ENCODE peak calls at places on chromosome 12, in four cellular contexts. One of them, this sample, is unnamed.

GRCh38 chr12:47378222-47378582 is 298.4 kb upstream of the AMIGO2 start:
- DNase-seq in foreskin fibroblast: no peak
- DNase-seq in fibroblast of lung: no peak
- DNase-seq in RWPE2: no peak
- DNase-seq in this sample: no peak

GRCh38 chr12:46372131-46372851 is at the start of gene SLC38A2:
- DNase-seq in foreskin fibroblast: peak; percentile 99
- DNase-seq in fibroblast of lung: peak; percentile 89
- DNase-seq in RWPE2: peak; percentile 96
- DNase-seq in this sample: no peak

GRCh38 chr12:122851820-122852219 is 16.6 kb downstream of the HIP1R start:
- DNase-seq in foreskin fibroblast: peak; percentile 95
- DNase-seq in fibroblast of lung: peak; percentile 89
- DNase-seq in RWPE2: no peak
- DNase-seq in this sample: no peak

GRCh38 chr12:21962236-21962635 is 21.0 kb upstream of the ABCC9 start:
- DNase-seq in foreskin fibroblast: peak; percentile 50
- DNase-seq in fibroblast of lung: peak; percentile 52
- DNase-seq in RWPE2: no peak
- DNase-seq in this sample: no peak

GRCh38 chr12:110245278-110245868 is 35.7 kb upstream of the ATP2A2 start:
- DNase-seq in foreskin fibroblast: peak; percentile 56
- DNase-seq in fibroblast of lung: no peak
- DNase-seq in RWPE2: no peak
- DNase-seq in this sample: no peak

GRCh38 chr12:88490425-88490824 is 89.8 kb downstream of the KITLG start:
- DNase-seq in foreskin fibroblast: no peak
- DNase-seq in fibroblast of lung: no peak
- DNase-seq in RWPE2: no peak
- DNase-seq in this sample: no peak

GRCh38 chr12:30417697-30418231 is 277.9 kb downstream of the IPO8 start:
- DNase-seq in foreskin fibroblast: peak; percentile 95
- DNase-seq in fibroblast of lung: peak; percentile 99
- DNase-seq in RWPE2: peak; percentile 61
- DNase-seq in this sample: peak; percentile 12

GRCh38 chr12:104793280-104793679 is 164.8 kb downstream of the SLC41A2 start:
- DNase-seq in foreskin fibroblast: peak; percentile 83
- DNase-seq in fibroblast of lung: peak; percentile 90
- DNase-seq in RWPE2: no peak
- DNase-seq in this sample: peak; percentile 15

GRCh38 chr12:122046145-122046544 is 24.5 kb downstream of the BCL7A start:
- DNase-seq in foreskin fibroblast: no peak
- DNase-seq in fibroblast of lung: no peak
- DNase-seq in RWPE2: no peak
- DNase-seq in this sample: no peak

GRCh38 chr12:84113666-84114065 is 798.9 kb downstream of the SLC6A15 start:
- DNase-seq in foreskin fibroblast: peak; percentile 62
- DNase-seq in fibroblast of lung: no peak
- DNase-seq in RWPE2: no peak
- DNase-seq in this sample: no peak

GRCh38 chr12:21774358-21775129 is at the start of gene KCNJ8:
- DNase-seq in foreskin fibroblast: peak; percentile 42
- DNase-seq in fibroblast of lung: peak; percentile 57
- DNase-seq in RWPE2: no peak
- DNase-seq in this sample: no peak

GRCh38 chr12:22415342-22416309 is 81.1 kb upstream of the ST8SIA1 start:
- DNase-seq in foreskin fibroblast: no peak
- DNase-seq in fibroblast of lung: peak; percentile 86
- DNase-seq in RWPE2: no peak
- DNase-seq in this sample: no peak

GRCh38 chr12:129676411-129676810 is 227.4 kb downstream of the TMEM132D start:
- DNase-seq in foreskin fibroblast: no peak
- DNase-seq in fibroblast of lung: no peak
- DNase-seq in RWPE2: no peak
- DNase-seq in this sample: no peak

GRCh38 chr12:101857043-101857558 is 20.3 kb upstream of the DRAM1 start:
- DNase-seq in foreskin fibroblast: peak; percentile 86
- DNase-seq in fibroblast of lung: peak; percentile 81
- DNase-seq in RWPE2: no peak
- DNase-seq in this sample: peak; percentile 59

GRCh38 chr12:96751626-96752025 is 155.4 kb upstream of the NEDD1 start:
- DNase-seq in foreskin fibroblast: no peak
- DNase-seq in fibroblast of lung: peak; percentile 9
- DNase-seq in RWPE2: no peak
- DNase-seq in this sample: no peak

GRCh38 chr12:2076196-2076570 is 23.4 kb downstream of the CACNA1C start:
- DNase-seq in foreskin fibroblast: peak; percentile 69
- DNase-seq in fibroblast of lung: no peak
- DNase-seq in RWPE2: no peak
- DNase-seq in this sample: peak; percentile 63

GRCh38 chr12:56695327-56696101 is 7.4 kb upstream of the PTGES3 start:
- DNase-seq in foreskin fibroblast: peak; percentile 69
- DNase-seq in fibroblast of lung: peak; percentile 33
- DNase-seq in RWPE2: no peak
- DNase-seq in this sample: peak; percentile 48

GRCh38 chr12:3129301-3130052 is 52.3 kb downstream of the TSPAN9 start:
- DNase-seq in foreskin fibroblast: peak; percentile 63
- DNase-seq in fibroblast of lung: peak; percentile 94
- DNase-seq in RWPE2: no peak
- DNase-seq in this sample: peak; percentile 65

GRCh38 chr12:38850463-38850862 is 54.9 kb downstream of the CPNE8 start:
- DNase-seq in foreskin fibroblast: peak; percentile 10
- DNase-seq in fibroblast of lung: peak; percentile 21
- DNase-seq in RWPE2: no peak
- DNase-seq in this sample: no peak

GRCh38 chr12:62190081-62190480 is 70.1 kb upstream of the USP15 start:
- DNase-seq in foreskin fibroblast: peak; percentile 5
- DNase-seq in fibroblast of lung: no peak
- DNase-seq in RWPE2: no peak
- DNase-seq in this sample: no peak

GRCh38 chr12:101019667-101020066 is 190.4 kb downstream of the SLC5A8 start:
- DNase-seq in foreskin fibroblast: no peak
- DNase-seq in fibroblast of lung: no peak
- DNase-seq in RWPE2: no peak
- DNase-seq in this sample: no peak

DNA sequence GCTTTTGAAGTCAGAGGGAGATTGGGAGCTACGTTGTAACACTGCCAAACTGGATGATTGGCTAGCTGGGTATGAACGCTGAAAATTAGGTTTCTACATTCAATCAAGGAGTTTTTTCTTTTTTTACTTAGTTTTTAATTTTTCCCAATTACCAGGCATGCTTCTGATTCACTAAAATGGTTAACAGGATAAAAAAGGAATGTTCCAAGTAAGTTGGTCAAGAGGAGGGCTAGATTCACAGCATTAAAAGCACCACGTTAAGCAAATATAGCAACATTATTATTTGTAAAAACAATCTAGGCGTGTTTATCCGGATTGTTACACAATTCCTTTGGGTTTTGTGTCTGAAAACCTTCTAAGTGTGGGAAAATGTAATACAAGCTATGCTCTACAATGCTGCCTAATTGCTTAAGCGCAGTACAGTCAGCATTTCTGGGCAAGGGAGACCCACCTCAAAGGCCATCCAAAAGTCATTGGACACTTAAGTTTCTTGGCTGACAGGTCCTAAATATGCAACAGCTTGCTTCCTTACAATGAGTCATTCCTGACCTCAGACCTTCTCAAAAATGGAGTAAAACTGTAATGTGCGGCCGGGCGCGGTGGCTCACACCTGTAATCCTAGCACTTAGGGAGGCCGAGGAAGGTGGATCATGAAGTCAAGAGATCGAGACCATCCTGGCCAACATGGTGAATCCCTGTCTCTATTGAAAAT is 1.2 kb downstream of the RPLP0 start:
- DNase-seq in foreskin fibroblast: peak; percentile 70
- DNase-seq in fibroblast of lung: peak; percentile 90
- DNase-seq in RWPE2: no peak
- DNase-seq in this sample: no peak
- TF ChIP-seq CTCF in foreskin fibroblast: no peak
- TF ChIP-seq CTCF in fibroblast of lung: no peak
- TF ChIP-seq CTCF in RWPE2: no peak
- TF ChIP-seq CTCF in this sample: no peak

DNA sequence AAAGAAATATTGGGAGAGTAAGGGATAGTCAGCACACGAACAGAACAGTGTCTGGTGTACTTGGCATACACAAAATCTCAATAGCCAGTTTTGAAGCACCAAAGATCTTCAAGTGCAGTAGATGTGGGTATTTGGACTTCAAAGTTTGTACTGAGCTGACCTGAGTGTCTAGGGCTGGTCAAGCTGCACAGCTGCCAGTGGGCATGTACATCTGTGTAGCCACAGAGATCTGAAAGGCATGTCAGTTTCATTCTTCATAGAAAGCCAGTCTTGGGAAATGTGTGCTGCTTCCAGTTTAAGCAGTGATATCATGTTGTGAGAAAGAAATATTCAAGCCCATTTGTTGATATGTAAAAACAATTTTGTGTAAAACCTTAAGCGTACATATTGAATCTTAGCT is 279.0 kb upstream of the SYT10 start:
- DNase-seq in foreskin fibroblast: no peak
- DNase-seq in fibroblast of lung: no peak
- DNase-seq in RWPE2: no peak
- DNase-seq in this sample: no peak
- H3K4me3 ChIP-seq in foreskin fibroblast: no peak overlapping the region
- H3K4me3 ChIP-seq in fibroblast of lung: no peak overlapping the region
- H3K4me3 ChIP-seq in RWPE2: no peak overlapping the region
- H3K4me3 ChIP-seq in this sample: no peak overlapping the region

GRCh38 chr12:98154850-98155249 is 360.5 kb upstream of the TMPO start:
- DNase-seq in foreskin fibroblast: no peak
- DNase-seq in fibroblast of lung: peak; percentile 61
- DNase-seq in RWPE2: no peak
- DNase-seq in this sample: no peak
- TF ChIP-seq CTCF in foreskin fibroblast: no peak
- TF ChIP-seq CTCF in fibroblast of lung: no peak
- TF ChIP-seq CTCF in RWPE2: no peak
- TF ChIP-seq CTCF in this sample: no peak

GRCh38 chr12:132899033-132899432 is 11.6 kb upstream of the CHFR start:
- DNase-seq in foreskin fibroblast: peak; percentile 14
- DNase-seq in fibroblast of lung: peak; percentile 57
- DNase-seq in RWPE2: no peak
- DNase-seq in this sample: no peak

GRCh38 chr12:132907216-132907615 is 19.8 kb upstream of the CHFR start:
- DNase-seq in foreskin fibroblast: peak; percentile 55
- DNase-seq in fibroblast of lung: peak; percentile 6
- DNase-seq in RWPE2: no peak
- DNase-seq in this sample: no peak

GRCh38 chr12:132909030-132909368 is 21.6 kb upstream of the CHFR start:
- DNase-seq in foreskin fibroblast: no peak
- DNase-seq in fibroblast of lung: no peak
- DNase-seq in RWPE2: no peak
- DNase-seq in this sample: no peak

GRCh38 chr12:132908145-132909029 is 21.0 kb upstream of the CHFR start:
- DNase-seq in foreskin fibroblast: peak; percentile 99
- DNase-seq in fibroblast of lung: peak; percentile 98
- DNase-seq in RWPE2: peak; percentile 91
- DNase-seq in this sample: peak; percentile 95

GRCh38 chr12:132904718-132905328 is 17.4 kb upstream of the CHFR start:
- DNase-seq in foreskin fibroblast: peak; percentile 84
- DNase-seq in fibroblast of lung: peak; percentile 27
- DNase-seq in RWPE2: no peak
- DNase-seq in this sample: no peak
- H3K4me3 ChIP-seq in foreskin fibroblast: no peak overlapping the region
- H3K4me3 ChIP-seq in fibroblast of lung: no peak overlapping the region
- H3K4me3 ChIP-seq in RWPE2: no peak overlapping the region
- H3K4me3 ChIP-seq in this sample: no peak overlapping the region

GRCh38 chr12:102950950-102951490 is 6.5 kb upstream of the ASCL1 start:
- DNase-seq in foreskin fibroblast: no peak
- DNase-seq in fibroblast of lung: no peak
- DNase-seq in RWPE2: no peak
- DNase-seq in this sample: no peak

GRCh38 chr12:102948941-102949352 is 8.5 kb upstream of the ASCL1 start:
- DNase-seq in foreskin fibroblast: peak; percentile 65
- DNase-seq in fibroblast of lung: peak; percentile 6
- DNase-seq in RWPE2: no peak
- DNase-seq in this sample: no peak

GRCh38 chr12:102953221-102953620 is 4.3 kb upstream of the ASCL1 start:
- DNase-seq in foreskin fibroblast: no peak
- DNase-seq in fibroblast of lung: no peak
- DNase-seq in RWPE2: no peak
- DNase-seq in this sample: no peak

GRCh38 chr12:102954143-102954542 is 3.3 kb upstream of the ASCL1 start:
- DNase-seq in foreskin fibroblast: no peak
- DNase-seq in fibroblast of lung: no peak
- DNase-seq in RWPE2: no peak
- DNase-seq in this sample: no peak

DNA sequence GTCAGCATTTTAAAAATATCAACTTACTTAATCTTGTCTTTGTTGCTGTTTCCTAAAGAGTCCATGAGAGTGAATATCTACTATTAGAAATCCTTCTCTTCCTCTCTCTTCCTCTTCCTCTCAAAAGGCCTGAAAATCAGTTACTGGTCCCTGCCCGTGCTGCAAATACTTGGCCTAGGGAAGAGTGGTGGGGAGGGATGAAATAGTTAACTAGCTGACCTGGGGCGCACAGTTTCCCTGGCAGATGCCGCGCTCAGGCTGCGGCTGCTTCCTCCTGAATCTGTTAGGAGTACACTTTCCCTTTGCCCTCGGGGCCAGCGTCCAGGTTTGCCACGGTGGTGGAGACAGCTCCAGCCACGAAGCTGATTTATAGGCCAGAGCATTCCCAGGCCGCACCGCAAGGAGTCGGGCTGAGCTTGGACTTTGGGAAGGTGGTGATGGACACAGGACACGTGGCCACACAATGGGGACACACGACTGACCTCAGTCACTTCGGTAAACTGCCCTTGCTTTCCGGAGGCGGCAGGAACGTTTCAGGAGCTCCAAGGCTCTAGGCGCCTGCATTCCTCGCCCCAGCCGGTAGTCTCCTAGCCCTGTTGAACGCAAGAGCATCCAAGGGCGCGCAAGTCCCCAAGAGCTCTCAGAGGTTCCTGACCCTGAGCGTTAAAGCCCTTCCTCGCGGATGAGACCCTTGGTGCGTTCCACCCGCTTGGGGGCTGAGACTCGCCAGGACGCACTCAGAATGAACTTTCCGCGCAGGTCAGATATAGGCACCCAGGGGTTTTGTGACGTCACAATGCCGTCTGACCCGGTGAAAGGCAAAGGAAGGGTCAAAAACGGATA is 7.1 kb upstream of the ASCL1 start:
- DNase-seq in foreskin fibroblast: no peak
- DNase-seq in fibroblast of lung: no peak
- DNase-seq in RWPE2: no peak
- DNase-seq in this sample: no peak
- TF ChIP-seq CTCF in foreskin fibroblast: no peak
- TF ChIP-seq CTCF in fibroblast of lung: no peak
- TF ChIP-seq CTCF in RWPE2: no peak
- TF ChIP-seq CTCF in this sample: no peak

DNA sequence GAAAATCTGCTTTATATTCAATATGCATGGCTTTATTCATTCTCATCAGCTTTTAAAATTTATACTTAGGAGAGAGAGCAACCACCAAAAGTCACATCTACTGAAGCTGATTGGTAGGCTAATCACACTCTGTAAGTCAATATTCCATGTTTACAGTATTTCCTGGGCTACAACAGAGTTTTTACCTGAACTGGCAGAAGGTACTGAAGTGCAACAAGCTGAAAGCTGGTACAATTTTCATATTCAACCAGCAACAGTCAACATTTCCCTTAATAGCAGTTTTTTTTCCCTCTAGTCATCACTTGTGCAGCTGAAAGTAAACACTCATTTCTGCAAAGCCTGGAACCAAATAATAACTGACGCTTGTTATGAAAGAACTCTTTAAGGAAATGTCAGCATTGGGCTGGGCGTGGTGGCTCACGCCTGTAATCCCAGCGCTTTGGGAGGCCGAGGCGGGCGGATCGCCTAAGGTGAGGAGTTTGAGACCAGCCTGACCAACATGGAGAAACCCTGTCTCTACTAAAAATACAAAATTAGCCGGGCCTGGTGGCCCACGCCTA is 12.9 kb downstream of the BRAP start:
- DNase-seq in foreskin fibroblast: no peak
- DNase-seq in fibroblast of lung: no peak
- DNase-seq in RWPE2: no peak
- DNase-seq in this sample: no peak
- H3K4me3 ChIP-seq in foreskin fibroblast: no peak overlapping the region
- H3K4me3 ChIP-seq in fibroblast of lung: no peak overlapping the region
- H3K4me3 ChIP-seq in RWPE2: no peak overlapping the region
- H3K4me3 ChIP-seq in this sample: no peak overlapping the region

This sample was measured in HFF-Myc.